ENCODE peak calls at places on chromosomes 16 and 17, in ten cellular contexts. O, L, K, C, X, P, T, I, W and Y are unnamed samples.
A peak's percentile ranks its signal among the peaks of the same experiment; 100 is the strongest.

GRCh38 chr16:20762404-20763123 is 1.2 kb upstream of the ACSM3 start:
- DNase-seq in O (no peak), L (no peak), K (no peak), C (no peak), X (no peak), P (no peak), T (no peak), I (no peak), W (no peak), Y (no peak)

GRCh38 chr16:590165-590874 is 454 bp downstream of the RAB40C start:
- DNase-seq in O (peak; percentile 64), L (no peak), K (no peak), C (peak; percentile 61), X (no peak), P (no peak), T (no peak), I (peak; percentile 87), W (no peak), Y (no peak)

GRCh38 chr17:50396261-50397110 is 837 bp downstream of the LRRC59 start:
- DNase-seq in O (peak; percentile 80), L (peak; percentile 42), K (peak; percentile 1), C (peak; percentile 85), X (peak; percentile 42), P (peak; percentile 38), T (peak; percentile 73), I (peak; percentile 80), W (peak; percentile 62), Y (peak; percentile 69)

GRCh38 chr16:87681990-87682570 is 79.8 kb downstream of the JPH3 start:
- DNase-seq in O (peak; percentile 78), L (no peak), K (no peak), C (no peak), X (no peak), P (peak; percentile 47), T (no peak), I (peak; percentile 77), W (peak; percentile 81), Y (no peak)

GRCh38 chr16:4383591-4384495 is 12.2 kb downstream of the VASN start:
- DNase-seq in O (no peak), L (no peak), K (no peak), C (peak; percentile 12), X (no peak), P (no peak), T (no peak), I (no peak), W (peak; percentile 47), Y (no peak)

GRCh38 chr17:14840616-14841231 is 424.4 kb downstream of the PMP22 start:
- DNase-seq in O (peak; percentile 45), L (no peak), K (no peak), C (no peak), X (no peak), P (no peak), T (no peak), I (peak; percentile 79), W (no peak), Y (no peak)

GRCh38 chr16:88549671-88550643 is 20.2 kb upstream of the ZC3H18 start:
- DNase-seq in O (no peak), L (no peak), K (no peak), C (no peak), X (peak; percentile 65), P (no peak), T (no peak), I (no peak), W (no peak), Y (no peak)

GRCh38 chr16:1557576-1557975 is 24.1 kb downstream of the TMEM204 start:
- DNase-seq in O (no peak), L (no peak), K (no peak), C (no peak), X (no peak), P (no peak), T (no peak), I (no peak), W (no peak), Y (no peak)

GRCh38 chr16:87722590-87723223 is 43.1 kb downstream of the KLHDC4 start:
- DNase-seq in O (no peak), L (no peak), K (no peak), C (no peak), X (no peak), P (no peak), T (no peak), I (no peak), W (no peak), Y (no peak)

GRCh38 chr17:80047176-80047575 is 10.7 kb downstream of the CCDC40 start:
- DNase-seq in O (no peak), L (no peak), K (no peak), C (no peak), X (no peak), P (no peak), T (no peak), I (no peak), W (no peak), Y (no peak)

GRCh38 chr17:78378225-78379133 is at the start of gene PGS1:
- DNase-seq in O (peak; percentile 80), L (peak; percentile 70), K (peak; percentile 58), C (peak; percentile 75), X (peak; percentile 85), P (peak; percentile 82), T (peak; percentile 85), I (peak; percentile 90), W (peak; percentile 92), Y (peak; percentile 84)

GRCh38 chr16:70646260-70647241 is at the start of gene IL34:
- DNase-seq in O (peak; percentile 52), L (peak; percentile 28), K (no peak), C (peak; percentile 18), X (peak; percentile 63), P (no peak), T (no peak), I (no peak), W (peak; percentile 53), Y (no peak)

GRCh38 chr16:69378036-69378435 is 7.8 kb downstream of the TERF2 start:
- DNase-seq in O (no peak), L (no peak), K (no peak), C (no peak), X (no peak), P (no peak), T (no peak), I (no peak), W (no peak), Y (no peak)

GRCh38 chr16:66895999-66896398 is 15.7 kb downstream of the PDP2 start:
- DNase-seq in O (no peak), L (no peak), K (no peak), C (no peak), X (no peak), P (no peak), T (no peak), I (no peak), W (no peak), Y (no peak)
- H3K4me1 ChIP-seq in O (peaks cover 36% of the 10 kb centered on the region), L (peaks cover 7% of the 10 kb centered on the region), K (peaks cover 18% of the 10 kb centered on the region), C (peaks cover 19% of the 10 kb centered on the region), X (peaks cover 32% of the 10 kb centered on the region), P (no peaks in the 10 kb centered on the region), T (peaks cover 36% of the 10 kb centered on the region), I (peaks cover 18% of the 10 kb centered on the region), W (no peaks in the 10 kb centered on the region), Y (peaks cover 12% of the 10 kb centered on the region)

GRCh38 chr17:38603786-38604478 is 1.8 kb downstream of the SRCIN1 start:
- DNase-seq in O (no peak), L (no peak), K (no peak), C (no peak), X (no peak), P (no peak), T (no peak), I (no peak), W (peak; percentile 40), Y (no peak)

GRCh38 chr17:38602862-38603785 is 2.6 kb downstream of the SRCIN1 start:
- DNase-seq in O (no peak), L (no peak), K (no peak), C (no peak), X (no peak), P (peak; percentile 64), T (no peak), I (no peak), W (peak; percentile 34), Y (no peak)

GRCh38 chr17:38605230-38605851 is 411 bp downstream of the SRCIN1 start:
- DNase-seq in O (no peak), L (no peak), K (peak; percentile 64), C (no peak), X (no peak), P (peak; percentile 81), T (no peak), I (no peak), W (no peak), Y (no peak)

GRCh38 chr17:38605852-38606645 is at the start of gene SRCIN1:
- DNase-seq in O (peak; percentile 13), L (peak; percentile 34), K (peak; percentile 72), C (peak; percentile 72), X (peak; percentile 69), P (peak; percentile 75), T (peak; percentile 74), I (peak; percentile 55), W (peak; percentile 74), Y (no peak)

GRCh38 chr17:38604479-38605229 is 1.1 kb downstream of the SRCIN1 start:
- DNase-seq in O (no peak), L (no peak), K (no peak), C (no peak), X (peak; percentile 24), P (peak; percentile 57), T (no peak), I (no peak), W (peak; percentile 79), Y (no peak)
- H3K4me3 ChIP-seq in O (peak overlapping the region; percentile 53), L (no peak overlapping the region), K (peak overlapping the region; percentile 81), C (no peak overlapping the region), X (peak overlapping the region; percentile 45), P (no peak overlapping the region), T (no peak overlapping the region), I (no peak overlapping the region), W (peak overlapping the region; percentile 50), Y (no peak overlapping the region)

GRCh38 chr17:30594223-30594952 is 117.2 kb downstream of the GOSR1 start:
- DNase-seq in O (no peak), L (no peak), K (no peak), C (no peak), X (no peak), P (no peak), T (no peak), I (no peak), W (no peak), Y (no peak)
- H3K4me1 ChIP-seq in O (peaks cover 4% of the 10 kb centered on the region), L (no peaks in the 10 kb centered on the region), K (no peaks in the 10 kb centered on the region), C (no peaks in the 10 kb centered on the region), X (no peaks in the 10 kb centered on the region), P (no peaks in the 10 kb centered on the region), T (peaks cover 3% of the 10 kb centered on the region), I (no peaks in the 10 kb centered on the region), W (peaks cover 8% of the 10 kb centered on the region), Y (no peaks in the 10 kb centered on the region)

DNA sequence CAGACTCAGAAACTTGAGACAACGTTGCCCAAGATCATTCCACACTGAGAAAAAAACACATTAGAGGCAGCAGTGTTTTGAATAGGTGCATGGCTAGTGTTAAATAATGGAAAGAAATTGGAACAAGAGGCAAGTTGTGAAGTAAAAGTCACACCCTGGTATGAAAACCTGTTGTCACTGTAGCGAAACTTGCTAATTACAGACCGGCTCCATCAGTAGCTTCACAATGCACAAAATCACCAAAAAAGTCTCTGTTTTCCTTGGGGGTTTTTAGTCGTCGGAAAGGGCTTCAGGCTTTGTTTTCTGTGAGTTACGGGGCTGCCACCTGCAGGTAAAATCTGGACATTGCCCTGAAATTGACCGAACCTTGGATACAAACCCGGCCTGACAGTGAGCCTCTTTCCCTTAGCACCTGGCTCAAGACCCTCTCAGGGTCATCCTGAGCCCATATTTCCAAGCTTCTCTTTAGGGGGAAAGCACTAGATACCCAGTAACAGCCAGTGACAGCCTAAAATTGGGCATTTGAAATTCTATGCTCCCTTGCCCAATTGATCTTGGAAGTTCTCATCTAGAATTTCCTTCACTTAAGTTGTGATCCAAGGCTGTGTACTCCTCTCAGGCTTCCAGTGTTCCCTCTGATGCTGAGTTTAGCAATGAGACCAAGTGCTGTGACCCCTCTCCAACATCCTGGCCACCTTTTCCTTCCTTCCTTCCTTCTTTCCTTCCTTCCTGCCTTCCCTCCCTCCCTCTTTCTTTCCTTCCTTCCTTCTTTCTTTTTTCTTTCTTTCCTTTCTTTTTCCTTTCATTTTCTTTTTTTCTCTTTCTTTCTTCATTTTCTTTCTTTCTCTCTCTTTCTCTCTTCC is 7.2 kb upstream of the GRB2 start:
- DNase-seq in O (peak; percentile 72), L (peak; percentile 63), K (peak; percentile 86), C (peak; percentile 60), X (peak; percentile 78), P (peak; percentile 86), T (peak; percentile 72), I (peak; percentile 89), W (peak; percentile 93), Y (peak; percentile 68)
- H3K4me3 ChIP-seq in O (no peak overlapping the region), L (no peak overlapping the region), K (no peak overlapping the region), C (no peak overlapping the region), X (no peak overlapping the region), P (no peak overlapping the region), T (no peak overlapping the region), I (no peak overlapping the region), W (peak overlapping the region; percentile 36), Y (no peak overlapping the region)